ENCODE peak calls at places on chromosomes 5 and 9, in five cellular contexts. Y is tibial nerve, X is transverse colon, K is thyroid gland, G is heart left ventricle. L is an unnamed sample.

GRCh38 chr5:38551020-38552017 is 5.1 kb downstream of the LIFR start:
- DNase-seq in Y (no peak), X (no peak), K (no peak), G (no peak), L (no peak)

GRCh38 chr5:84131372-84131771 is 253.3 kb downstream of the EDIL3 start:
- DNase-seq in Y (no peak), X (no peak), K (no peak), G (no peak), L (no peak)

GRCh38 chr5:123089971-123090640 is 1.1 kb downstream of the PRDM6 start:
- DNase-seq in Y (no peak), X (no peak), K (no peak), G (peak), L (no peak)

GRCh38 chr9:126844085-126844484 is 16.4 kb upstream of the ZBTB34 start:
- DNase-seq in Y (no peak), X (no peak), K (no peak), G (no peak), L (no peak)

GRCh38 chr9:21481470-21482057 is 549 bp downstream of the IFNE start:
- DNase-seq in Y (no peak), X (no peak), K (no peak), G (no peak), L (no peak)

GRCh38 chr9:4301971-4302427 is 2.1 kb upstream of the GLIS3 start:
- DNase-seq in Y (peak), X (peak), K (peak), G (peak), L (peak)

GRCh38 chr9:119332522-119332921 is 36.7 kb downstream of the BRINP1 start:
- DNase-seq in Y (no peak), X (no peak), K (no peak), G (no peak), L (no peak)

GRCh38 chr5:168234133-168234532 is 57.3 kb upstream of the WWC1 start:
- DNase-seq in Y (no peak), X (no peak), K (no peak), G (no peak), L (no peak)

GRCh38 chr5:165143727-165144210 is 1638.3 kb downstream of the MAT2B start:
- DNase-seq in Y (no peak), X (no peak), K (no peak), G (no peak), L (no peak)

GRCh38 chr5:96880402-96881164 is 4.3 kb downstream of the ERAP2 start:
- DNase-seq in Y (no peak), X (no peak), K (no peak), G (no peak), L (no peak)

GRCh38 chr9:81113408-81114124 is 575.8 kb downstream of the TLE1 start:
- DNase-seq in Y (no peak), X (no peak), K (no peak), G (no peak), L (no peak)

GRCh38 chr5:162128117-162128516 is 60.5 kb downstream of the GABRG2 start:
- DNase-seq in Y (no peak), X (no peak), K (peak), G (no peak), L (no peak)

GRCh38 chr9:15021146-15021545 is 110.9 kb upstream of the FREM1 start:
- DNase-seq in Y (no peak), X (no peak), K (no peak), G (no peak), L (no peak)

GRCh38 chr5:56012281-56012963 is 17.7 kb upstream of the IL6ST start:
- DNase-seq in Y (no peak), X (peak), K (no peak), G (no peak), L (no peak)

GRCh38 chr5:33761139-33761538 is 130.7 kb downstream of the ADAMTS12 start:
- DNase-seq in Y (no peak), X (no peak), K (no peak), G (no peak), L (no peak)

GRCh38 chr9:90078988-90079457 is 474.2 kb downstream of the GADD45G start:
- DNase-seq in Y (no peak), X (no peak), K (no peak), G (no peak), L (no peak)

GRCh38 chr9:105241356-105242043 is 3.0 kb upstream of the SLC44A1 start:
- DNase-seq in Y (no peak), X (no peak), K (no peak), G (no peak), L (no peak)

GRCh38 chr5:149265559-149265958 is 6.1 kb upstream of the AFAP1L1 start:
- DNase-seq in Y (no peak), X (no peak), K (no peak), G (no peak), L (no peak)

GRCh38 chr5:141973871-141974595 is 5.1 kb downstream of the RNF14 start:
- DNase-seq in Y (no peak), X (no peak), K (no peak), G (no peak), L (no peak)

GRCh38 chr5:59598547-59598874 is 295.0 kb downstream of the PDE4D start:
- DNase-seq in Y (no peak), X (peak), K (no peak), G (no peak), L (no peak)

GRCh38 chr5:139836469-139837208 is 41.0 kb downstream of the PSD2 start:
- DNase-seq in Y (no peak), X (no peak), K (no peak), G (no peak), L (no peak)

GRCh38 chr5:146724975-146725374 is 153.6 kb downstream of the PPP2R2B start:
- DNase-seq in Y (no peak), X (no peak), K (no peak), G (no peak), L (no peak)

GRCh38 chr5:7667216-7667767 is 183.6 kb downstream of the CFAP90 start:
- DNase-seq in Y (no peak), X (no peak), K (no peak), G (no peak), L (no peak)

GRCh38 chr5:151661968-151662732 is 24.6 kb downstream of the SPARC start:
- DNase-seq in Y (no peak), X (no peak), K (no peak), G (no peak), L (no peak)

GRCh38 chr9:95143591-95144561 is 173.6 kb downstream of the FANCC start:
- DNase-seq in Y (peak), X (peak), K (peak), G (peak), L (peak)

GRCh38 chr9:129309906-129310305 is 131.8 kb upstream of the IER5L start:
- DNase-seq in Y (no peak), X (no peak), K (no peak), G (no peak), L (no peak)

GRCh38 chr9:18124760-18125159 is 349.2 kb upstream of the ADAMTSL1 start:
- DNase-seq in Y (no peak), X (no peak), K (no peak), G (no peak), L (no peak)

GRCh38 chr9:99954841-99955240 is 48.4 kb downstream of the STX17 start:
- DNase-seq in Y (no peak), X (no peak), K (no peak), G (no peak), L (no peak)

GRCh38 chr5:153490124-153491085 is at the start of gene GRIA1:
- DNase-seq in Y (no peak), X (no peak), K (no peak), G (no peak), L (no peak)

GRCh38 chr5:107558951-107559350 is 111.8 kb downstream of the EFNA5 start:
- DNase-seq in Y (no peak), X (no peak), K (no peak), G (no peak), L (no peak)

GRCh38 chr5:107779472-107779871 is 108.7 kb upstream of the EFNA5 start:
- DNase-seq in Y (no peak), X (no peak), K (no peak), G (no peak), L (no peak)

GRCh38 chr5:150155258-150156032 is at the start of gene PDGFRB:
- DNase-seq in Y (peak), X (peak), K (peak), G (peak), L (peak)

GRCh38 chr5:157519579-157520253 is 55.9 kb downstream of the ADAM19 start:
- DNase-seq in Y (no peak), X (peak), K (no peak), G (no peak), L (no peak)

DNA sequence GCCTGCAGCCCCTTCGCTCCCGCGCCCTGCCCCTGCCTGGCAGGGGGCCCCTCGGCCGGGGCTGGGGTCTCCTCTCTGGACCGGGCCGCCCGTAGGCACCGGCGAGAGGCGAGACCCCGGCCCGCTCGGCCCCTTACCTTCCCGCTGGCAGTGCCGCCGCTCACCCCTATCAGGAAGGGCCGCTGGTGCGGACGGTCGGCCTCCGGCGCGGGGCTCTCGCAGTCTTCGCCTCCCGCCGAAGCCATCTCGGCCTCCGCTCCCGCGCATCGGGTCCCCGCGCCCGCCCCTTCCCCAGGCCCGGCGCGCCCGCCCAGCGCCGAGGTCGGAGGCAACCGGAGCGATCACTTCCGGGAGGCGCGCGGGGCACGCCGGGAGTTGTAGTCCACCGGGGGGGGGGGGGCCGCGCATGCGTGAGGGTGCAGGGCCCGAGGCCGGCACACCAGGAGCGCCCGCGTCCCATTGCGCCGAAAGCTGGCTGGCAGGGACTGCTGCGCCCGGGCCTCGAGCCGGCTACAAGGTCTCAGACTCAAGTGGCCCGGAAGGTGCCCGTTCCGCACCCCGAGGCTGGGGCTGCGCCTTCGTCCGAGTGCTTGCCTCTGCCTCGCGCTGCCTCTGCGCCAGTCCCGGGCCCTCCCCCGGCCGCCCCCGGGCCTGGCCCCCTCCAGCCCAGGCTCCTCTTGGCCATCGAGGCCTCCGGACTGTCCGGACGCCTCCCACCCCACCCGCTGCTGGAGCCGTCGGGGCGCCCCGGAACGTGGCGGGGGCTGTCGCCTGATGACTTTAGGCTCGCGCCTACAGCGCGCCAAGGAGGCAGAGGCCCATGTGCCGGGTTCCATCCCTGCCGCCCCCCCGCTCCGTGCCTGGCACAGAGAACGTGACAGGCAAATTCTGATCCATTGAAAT is at the start of gene UCK1:
- DNase-seq in Y (peak), X (peak), K (peak), G (peak), L (peak)
- TF ChIP-seq POLR2A in Y (peak), X (peak), K (no peak), G (peak), L (peak)

GRCh38 chr5:72082048-72082447 is 25.2 kb upstream of the MAP1B start:
- DNase-seq in Y (no peak), X (no peak), K (no peak), G (no peak), L (no peak)

GRCh38 chr5:72074238-72074637 is 33.0 kb upstream of the MAP1B start:
- DNase-seq in Y (no peak), X (no peak), K (no peak), G (no peak), L (no peak)

GRCh38 chr5:72077390-72077789 is 29.9 kb upstream of the MAP1B start:
- DNase-seq in Y (no peak), X (no peak), K (no peak), G (no peak), L (no peak)

GRCh38 chr5:72076901-72077300 is 30.4 kb upstream of the MAP1B start:
- DNase-seq in Y (no peak), X (no peak), K (no peak), G (no peak), L (no peak)

GRCh38 chr5:72079288-72079687 is 28.0 kb upstream of the MAP1B start:
- DNase-seq in Y (no peak), X (no peak), K (no peak), G (peak), L (no peak)
- TF ChIP-seq CTCF in Y (no peak), X (no peak), K (no peak), G (no peak), L (no peak)

DNA sequence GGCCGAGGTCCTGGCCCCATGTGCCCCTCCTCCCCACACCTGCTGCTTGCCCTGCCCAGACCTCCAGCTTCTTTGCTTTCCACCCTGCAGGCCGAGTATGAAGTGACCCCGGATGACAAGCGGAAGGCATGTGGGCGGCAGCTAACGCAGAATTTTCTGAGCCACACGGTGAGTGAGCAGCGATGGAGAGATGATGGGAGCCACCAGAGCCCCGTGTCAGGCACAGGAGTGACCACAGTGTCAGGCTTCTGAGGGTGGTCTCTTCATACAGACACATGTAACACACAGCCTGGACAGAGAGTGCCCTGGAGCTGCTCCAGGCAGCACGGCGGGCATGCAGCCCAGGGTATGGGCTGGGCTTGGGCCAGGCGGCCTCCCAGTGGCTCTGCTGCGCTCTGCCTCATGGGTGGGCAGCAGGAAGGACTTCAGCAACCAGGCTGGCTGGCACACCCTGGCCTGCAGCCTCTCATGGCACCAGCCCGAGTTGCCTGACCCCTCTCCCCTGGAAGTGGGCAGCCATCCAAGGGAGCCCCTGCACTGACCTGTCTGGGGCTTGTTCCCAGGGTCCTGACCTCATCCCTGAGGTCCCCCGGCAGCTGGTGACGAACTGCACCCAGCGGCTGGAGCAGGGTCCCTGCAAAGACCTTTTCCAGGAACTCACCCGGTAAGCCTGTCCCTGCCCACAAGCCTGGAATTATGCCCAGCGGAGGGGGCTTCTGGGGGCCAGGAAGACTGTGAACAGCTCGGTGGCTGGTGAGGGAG is 5.8 kb downstream of the GRK6 start:
- DNase-seq in Y (no peak), X (no peak), K (no peak), G (peak), L (no peak)
- H3K27ac ChIP-seq in Y (peak), X (peak), K (no peak), G (peak), L (no peak)

DNA sequence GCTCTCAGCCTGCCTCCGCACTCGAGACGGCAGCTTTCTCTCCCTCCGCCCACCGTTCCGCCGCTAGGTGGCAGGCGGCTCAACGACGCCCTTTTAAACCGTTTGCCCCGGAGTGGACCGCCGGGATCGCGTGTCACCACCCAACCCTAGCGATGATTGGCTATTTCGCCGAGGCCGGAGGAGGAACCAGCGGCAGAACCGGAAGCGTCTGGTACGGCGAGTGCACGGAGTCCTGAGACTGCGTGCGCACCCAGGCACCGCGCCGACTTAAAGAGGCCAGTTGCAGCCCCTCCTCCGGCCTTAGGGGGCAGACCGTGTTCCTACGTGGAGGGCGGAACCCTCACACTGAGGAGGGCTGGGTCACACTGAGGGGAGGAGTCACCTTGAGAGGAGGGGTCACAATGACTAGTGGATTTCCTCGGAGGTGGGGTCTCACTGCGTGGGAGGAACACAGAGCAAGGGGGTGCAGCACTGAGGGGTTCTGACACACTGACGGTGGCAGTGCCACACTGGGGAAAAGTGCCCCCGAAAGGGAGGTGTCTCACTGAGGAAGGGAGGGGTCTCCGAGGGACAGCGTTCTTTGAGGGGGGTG is 980 bp upstream of the TESK1 start:
- DNase-seq in Y (peak), X (peak), K (peak), G (peak), L (peak)
- TF ChIP-seq POLR2A in Y (peak), X (peak), K (no peak), G (peak), L (peak)

GRCh38 chr9:113580041-113580953 is 116.8 kb downstream of the RGS3 start:
- DNase-seq in Y (peak), X (peak), K (peak), G (peak), L (peak)
- TF ChIP-seq CTCF in Y (no peak), X (no peak), K (no peak), G (no peak), L (no peak)

GRCh38 chr5:178420424-178420823 is 169.8 kb downstream of the COL23A1 start:
- DNase-seq in Y (no peak), X (no peak), K (no peak), G (no peak), L (no peak)

GRCh38 chr5:178421699-178422399 is 168.3 kb downstream of the COL23A1 start:
- DNase-seq in Y (no peak), X (no peak), K (no peak), G (no peak), L (no peak)

GRCh38 chr5:178422400-178422775 is 167.8 kb downstream of the COL23A1 start:
- DNase-seq in Y (no peak), X (no peak), K (no peak), G (no peak), L (no peak)

GRCh38 chr5:178419651-178420050 is 170.5 kb downstream of the COL23A1 start:
- DNase-seq in Y (no peak), X (no peak), K (peak), G (no peak), L (no peak)

GRCh38 chr5:178421128-178421527 is 169.1 kb downstream of the COL23A1 start:
- DNase-seq in Y (no peak), X (no peak), K (no peak), G (no peak), L (no peak)
- H3K27ac ChIP-seq in Y (no peak), X (no peak), K (no peak), G (no peak), L (no peak)

DNA sequence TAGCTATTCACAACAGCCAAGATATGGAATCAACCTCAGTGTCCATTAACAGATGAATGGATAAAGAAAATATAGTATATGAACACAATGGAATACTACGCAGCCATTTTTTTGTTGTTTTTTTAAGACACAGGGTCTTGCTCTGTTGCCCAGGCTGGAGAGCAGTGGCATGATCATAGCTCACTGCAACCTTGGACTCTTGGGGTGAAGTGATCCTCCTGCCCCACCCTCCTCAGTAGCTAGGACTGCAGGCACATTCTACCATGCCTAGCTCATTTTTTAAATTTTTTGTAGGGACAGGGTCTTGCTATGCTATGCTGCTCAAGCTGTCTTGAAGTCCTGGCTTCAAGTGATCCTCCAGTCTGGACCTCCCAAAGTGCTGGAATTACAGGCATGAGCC is 38.5 kb downstream of the CERT1 start:
- DNase-seq in Y (no peak), X (no peak), K (no peak), G (no peak), L (no peak)
- TF ChIP-seq POLR2A in Y (no peak), X (no peak), K (no peak), G (no peak), L (no peak)

L was measured in uterus.